ENCODE peak calls at places on chromosomes 2 and 18, in four cellular contexts. D, R, B and H are unnamed samples.

GRCh38 chr2:42102606-42103450 is 55.0 kb downstream of the PKDCC start:
- DNase-seq in B (no peak), D (peak), R (peak), H (peak)

GRCh38 chr2:239745790-239746308 is 279.3 kb downstream of the NDUFA10 start:
- DNase-seq in R (no peak), B (no peak), D (no peak), H (no peak)

GRCh38 chr18:7830468-7830867 is 263.4 kb downstream of the PTPRM start:
- DNase-seq in D (no peak), B (no peak), R (no peak), H (no peak)

GRCh38 chr2:80573950-80574349 is 269.4 kb upstream of the LRRTM1 start:
- DNase-seq in B (no peak), R (no peak), D (no peak), H (no peak)

GRCh38 chr2:239594772-239595608 is 194.2 kb upstream of the HDAC4 start:
- DNase-seq in D (peak), R (peak), B (peak), H (peak)

GRCh38 chr2:233355916-233356315 is 1.6 kb downstream of the DGKD start:
- DNase-seq in R (no peak), B (no peak), D (no peak), H (no peak)

GRCh38 chr2:42835577-42836371 is 43.4 kb upstream of the HAAO start:
- DNase-seq in D (peak), B (no peak), R (no peak), H (no peak)

GRCh38 chr2:53473236-53473635 is 294.4 kb upstream of the CHAC2 start:
- DNase-seq in R (no peak), B (no peak), D (no peak), H (no peak)

GRCh38 chr18:14577971-14578370 is 34.6 kb upstream of the POTEC start:
- DNase-seq in B (no peak), R (no peak), D (no peak), H (no peak)

GRCh38 chr18:55859116-55859515 is 271.1 kb upstream of the TCF4 start:
- DNase-seq in R (no peak), D (no peak), B (no peak), H (no peak)

GRCh38 chr2:211035548-211036185 is 479.3 kb downstream of the CPS1 start:
- DNase-seq in R (no peak), B (no peak), D (no peak), H (no peak)

GRCh38 chr2:217434183-217434620 is 568.6 kb downstream of the TNS1 start:
- DNase-seq in B (peak), R (peak), D (peak), H (peak)

GRCh38 chr2:43230481-43230880 is 4.1 kb upstream of the ZFP36L2 start:
- DNase-seq in R (no peak), D (no peak), B (no peak), H (peak)

GRCh38 chr2:45258251-45258775 is 249.1 kb upstream of the SIX2 start:
- DNase-seq in D (no peak), R (no peak), B (no peak), H (no peak)

GRCh38 chr18:13563390-13563805 is 163.0 kb downstream of the FAM210A start:
- DNase-seq in B (no peak), R (no peak), D (peak), H (no peak)

GRCh38 chr2:75920721-75921551 is 210.2 kb upstream of the GCFC2 start:
- DNase-seq in R (no peak), B (no peak), D (no peak), H (no peak)

GRCh38 chr2:226977775-226978190 is 141.9 kb downstream of the RHBDD1 start:
- DNase-seq in R (no peak), D (no peak), B (no peak), H (no peak)

GRCh38 chr18:68608861-68609465 is 105.9 kb downstream of the TMX3 start:
- DNase-seq in B (no peak), D (no peak), R (no peak), H (no peak)

DNA sequence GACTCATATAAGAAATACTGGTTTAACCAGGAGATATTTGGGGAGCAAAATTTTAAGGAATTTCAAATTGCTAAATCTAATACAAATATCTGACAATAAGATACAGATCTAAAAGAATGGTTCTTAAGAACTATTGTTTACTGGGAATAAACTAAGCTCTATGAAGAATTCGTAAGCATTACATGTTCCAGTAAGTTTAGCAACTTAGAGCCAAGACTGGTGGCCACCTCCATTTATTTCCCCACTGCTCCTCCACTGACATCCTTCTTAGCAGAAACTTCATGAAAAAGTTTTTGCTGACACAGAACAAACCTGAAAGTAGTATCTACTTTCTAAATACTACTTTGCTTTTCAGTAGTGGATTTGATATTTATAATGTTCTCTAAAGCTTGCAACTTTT is 83.0 kb downstream of the ACSL3 start:
- DNase-seq in R (no peak), B (no peak), D (no peak), H (no peak)
- TF ChIP-seq POLR2AphosphoS5 in R (peak), B (no peak), D (no peak), H (no peak)

DNA sequence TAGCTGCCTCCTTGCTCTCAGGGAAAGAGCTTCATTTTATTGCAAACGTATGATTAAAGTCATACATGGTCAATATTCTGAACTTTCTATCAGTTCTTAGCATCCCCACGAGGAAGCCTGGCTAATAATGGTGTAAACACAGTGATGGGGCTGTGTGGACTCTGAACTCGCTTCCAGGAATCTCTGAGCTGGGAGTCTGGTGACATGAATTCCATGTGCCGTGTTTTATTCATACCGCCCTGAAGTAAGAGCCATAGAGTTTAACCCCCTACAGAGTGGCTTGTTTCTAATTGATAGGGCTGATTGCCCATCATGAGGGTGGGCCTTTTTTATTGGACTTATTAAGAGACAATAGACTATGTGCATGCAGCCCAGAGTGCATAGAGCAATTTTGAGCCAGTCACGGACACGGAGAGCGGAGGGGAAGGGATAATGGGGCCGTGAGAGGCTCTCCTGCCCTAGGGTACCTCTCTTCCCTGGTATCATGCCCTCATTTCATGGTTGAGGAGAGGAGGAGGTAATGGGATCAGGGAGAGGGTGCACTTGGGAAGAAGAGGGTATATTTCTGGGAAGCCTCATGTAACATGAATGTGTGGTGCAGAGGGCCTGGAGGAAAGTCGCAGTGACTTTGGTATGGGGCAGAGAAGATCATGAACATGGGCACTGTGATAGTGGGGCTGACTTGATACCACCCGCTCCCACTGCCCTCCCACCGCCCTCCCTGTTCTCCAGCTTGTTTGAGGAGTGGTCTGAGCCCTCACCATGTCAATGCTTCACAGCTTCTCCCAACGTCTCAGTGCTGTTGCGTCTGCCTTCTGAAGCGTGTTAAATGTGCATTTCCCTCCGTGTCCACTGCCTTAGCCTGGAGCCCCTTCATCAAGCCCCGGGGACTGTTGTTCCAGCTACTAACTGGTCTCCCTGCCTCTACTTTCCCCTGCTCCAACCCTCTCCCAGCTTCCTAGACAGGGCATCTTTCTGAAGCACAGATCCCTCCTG is 73.2 kb downstream of the IL1R2 start:
- DNase-seq in R (no peak), B (no peak), D (no peak), H (no peak)
- TF ChIP-seq POLR2A in R (no peak), B (no peak), D (no peak), H (no peak)

DNA sequence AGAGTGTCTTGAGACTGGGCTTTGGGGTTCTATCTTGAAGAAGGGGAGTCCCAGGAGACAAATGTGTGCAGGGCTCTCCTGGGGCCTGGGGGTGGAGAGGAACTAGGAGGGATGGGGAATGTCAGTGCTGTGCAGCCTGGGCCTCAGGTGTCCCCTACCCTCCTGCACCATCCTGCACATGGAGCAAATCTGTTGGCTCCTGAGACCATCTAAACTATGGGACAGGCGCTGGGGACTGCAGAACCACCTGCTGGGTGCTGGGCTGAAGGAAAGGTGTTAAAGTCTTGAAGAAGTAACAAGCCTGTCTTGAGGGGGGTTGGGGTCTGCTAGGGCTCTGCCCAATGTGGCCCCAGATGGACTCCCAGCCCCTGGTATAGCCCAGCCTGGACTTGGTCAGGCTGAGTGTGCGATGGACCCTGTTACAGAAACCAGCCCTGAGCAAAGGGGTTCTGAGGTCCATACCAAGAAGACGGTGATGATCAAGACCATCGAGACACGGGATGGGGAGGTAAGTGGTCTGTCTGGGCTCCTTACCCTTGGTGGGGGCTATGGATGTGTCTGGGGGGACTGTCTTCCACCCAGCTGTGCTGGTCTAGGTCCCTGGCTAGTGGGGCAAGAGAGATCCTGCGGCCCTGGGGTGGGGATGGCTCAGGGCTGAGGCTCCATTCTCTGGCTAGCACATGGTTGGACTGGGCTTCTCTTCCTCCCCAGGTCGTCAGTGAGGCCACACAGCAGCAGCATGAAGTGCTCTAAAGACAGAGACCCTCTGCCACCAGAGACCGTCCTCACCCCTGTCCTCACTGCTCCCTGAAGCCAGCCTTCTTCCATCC is 7.3 kb downstream of the DES start:
- DNase-seq in B (no peak), R (no peak), D (no peak), H (no peak)
- TF ChIP-seq POLR2AphosphoS5 in B (no peak), R (no peak), D (no peak), H (no peak)

GRCh38 chr2:118291481-118291880 is 203.2 kb downstream of the INSIG2 start:
- DNase-seq in R (no peak), D (no peak), B (no peak), H (no peak)

GRCh38 chr2:118294063-118294462 is 205.8 kb downstream of the INSIG2 start:
- DNase-seq in R (no peak), D (no peak), B (no peak), H (no peak)

GRCh38 chr2:118295592-118296390 is 207.5 kb downstream of the INSIG2 start:
- DNase-seq in D (no peak), B (no peak), R (no peak), H (no peak)

GRCh38 chr2:118292991-118293390 is 204.7 kb downstream of the INSIG2 start:
- DNase-seq in D (no peak), B (no peak), R (no peak), H (no peak)

GRCh38 chr2:118290436-118291004 is 202.2 kb downstream of the INSIG2 start:
- DNase-seq in R (no peak), B (no peak), D (no peak), H (no peak)
- TF ChIP-seq POLR2A in R (no peak), B (no peak), D (no peak), H (no peak)

GRCh38 chr2:10844083-10844482 is 31.5 kb upstream of the PDIA6 start:
- DNase-seq in B (no peak), R (peak), D (peak), H (no peak)

GRCh38 chr2:10845640-10846039 is 33.1 kb upstream of the PDIA6 start:
- DNase-seq in D (no peak), R (no peak), B (no peak), H (no peak)

GRCh38 chr2:10842506-10842905 is 29.9 kb upstream of the PDIA6 start:
- DNase-seq in D (no peak), R (no peak), B (no peak), H (no peak)

GRCh38 chr2:10847008-10847407 is 34.4 kb upstream of the PDIA6 start:
- DNase-seq in D (no peak), R (no peak), B (no peak), H (no peak)

DNA sequence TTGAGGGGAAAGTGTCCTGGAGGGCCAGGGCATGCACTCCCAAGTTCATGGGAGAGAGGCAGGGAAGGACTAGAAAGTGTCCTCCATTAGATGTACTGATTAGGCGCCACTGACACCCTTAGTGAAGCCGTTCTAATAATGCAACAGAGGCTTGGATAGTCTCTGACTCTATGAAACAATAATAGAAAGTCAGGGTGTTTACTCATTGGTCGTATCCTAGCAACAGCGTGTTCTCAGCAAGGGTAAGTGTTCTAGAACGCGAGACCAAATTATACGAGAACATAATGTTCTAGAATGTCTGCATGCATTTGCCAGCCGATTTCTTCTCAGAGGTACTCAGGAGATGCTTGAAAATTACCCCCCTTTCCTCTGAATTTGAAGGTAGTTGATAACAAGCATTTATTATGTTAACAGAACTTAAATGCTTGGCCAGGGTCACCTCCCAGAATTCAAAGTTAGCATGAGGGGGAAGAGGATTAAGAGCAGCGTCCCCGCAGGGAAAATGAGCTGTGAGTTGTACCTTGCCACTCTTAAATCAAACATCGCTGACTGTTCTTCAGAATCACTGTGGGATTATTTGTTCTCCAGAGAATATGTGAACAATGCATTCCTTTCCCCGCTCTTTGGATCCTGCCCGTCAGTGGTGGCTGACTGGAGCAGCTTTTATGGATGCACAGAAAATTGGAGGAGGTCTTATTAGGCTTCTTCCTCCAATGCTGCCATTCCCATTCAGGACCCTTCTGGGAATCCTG is 33.7 kb upstream of the PDIA6 start:
- DNase-seq in D (no peak), R (no peak), B (no peak), H (no peak)
- TF ChIP-seq POLR2AphosphoS5 in D (no peak), R (no peak), B (no peak), H (no peak)

GRCh38 chr2:73984922-73985317 is 210 bp downstream of the TET3 start:
- DNase-seq in B (peak), D (peak), R (peak), H (no peak)
- TF ChIP-seq POLR2A in B (no peak), D (no peak), R (no peak), H (no peak)

GRCh38 chr18:22451796-22452195 is 34.1 kb upstream of the CTAGE1 start:
- DNase-seq in B (no peak), R (no peak), D (no peak), H (no peak)

GRCh38 chr18:22453337-22453736 is 35.6 kb upstream of the CTAGE1 start:
- DNase-seq in R (no peak), D (no peak), B (no peak), H (no peak)

GRCh38 chr18:22452226-22452668 is 34.5 kb upstream of the CTAGE1 start:
- DNase-seq in R (no peak), D (no peak), B (no peak), H (no peak)

GRCh38 chr18:22457552-22457951 is 39.8 kb upstream of the CTAGE1 start:
- DNase-seq in D (no peak), B (no peak), R (no peak), H (no peak)

DNA sequence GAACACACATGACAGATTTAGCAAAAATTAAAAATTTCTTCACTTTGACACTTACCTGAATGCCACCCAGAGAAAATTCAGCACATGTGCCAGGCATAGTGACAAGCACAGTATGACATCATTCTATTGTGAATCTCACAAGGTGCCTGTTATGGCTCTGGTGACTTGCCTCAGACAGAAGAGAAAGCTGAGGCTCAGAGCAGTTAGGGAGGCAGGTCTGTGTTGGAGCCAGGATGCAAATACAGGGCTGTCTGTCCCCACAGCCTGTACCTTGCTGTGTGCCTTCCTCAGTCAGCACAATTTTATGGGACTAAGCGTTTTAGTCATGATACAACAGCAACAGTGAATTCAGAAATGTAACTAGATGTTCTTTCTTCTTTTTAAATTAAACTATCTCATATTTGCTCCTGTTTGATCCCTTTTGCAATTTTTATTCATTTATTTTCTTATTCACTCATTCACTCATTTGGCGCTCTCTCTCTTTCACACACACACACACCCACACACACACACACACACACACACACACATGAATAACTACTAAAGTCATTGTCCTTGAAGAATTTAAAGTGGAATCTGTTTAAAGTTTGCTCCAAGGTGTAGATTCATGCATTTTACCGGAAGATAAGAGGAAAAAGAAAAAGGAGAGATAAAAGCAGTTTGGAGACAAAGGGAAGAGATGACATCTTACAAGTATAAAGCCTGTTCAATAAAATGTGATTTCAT is 37.9 kb upstream of the CTAGE1 start:
- DNase-seq in R (no peak), D (no peak), B (no peak), H (no peak)
- TF ChIP-seq POLR2AphosphoS5 in R (no peak), D (no peak), B (no peak), H (no peak)

DNA sequence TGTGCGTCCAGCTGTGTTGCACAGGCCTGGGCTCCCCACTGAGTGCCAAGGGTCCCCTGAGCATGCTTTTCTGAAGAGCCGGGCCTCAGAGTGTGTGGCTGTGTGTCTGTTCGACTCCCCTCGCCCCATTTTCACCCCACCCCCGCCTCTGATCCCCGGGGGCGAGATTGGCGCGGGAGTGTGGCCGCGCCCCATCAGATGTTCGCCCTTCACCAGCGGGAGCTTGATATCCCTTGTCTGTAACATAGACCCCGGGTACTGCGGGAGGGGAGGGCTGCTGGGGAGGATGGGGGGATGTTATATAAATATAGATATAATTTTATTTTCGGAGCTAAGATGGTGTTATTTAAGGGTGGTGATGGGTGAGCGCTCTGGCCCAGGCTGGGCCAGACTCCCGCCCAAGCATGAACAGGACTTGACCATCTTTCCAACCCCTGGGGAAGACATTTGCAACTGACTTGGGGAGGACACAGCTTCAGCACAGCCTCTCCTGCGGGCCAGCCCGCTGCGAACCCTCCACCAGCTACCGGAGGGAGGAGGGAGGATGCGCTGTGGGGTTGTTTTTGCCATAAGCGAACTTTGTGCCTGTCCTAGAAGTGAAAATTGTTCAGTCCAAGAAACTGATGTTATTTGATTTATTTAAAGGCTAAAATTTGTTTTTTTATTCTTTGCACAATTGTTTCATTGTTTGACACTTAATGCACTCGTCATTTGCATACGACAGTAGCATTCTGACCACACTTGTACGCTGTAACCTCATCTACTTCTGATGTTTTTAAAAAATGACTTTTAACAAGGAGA is 1.6 kb downstream of the RHOB start:
- DNase-seq in R (peak), B (no peak), D (peak), H (peak)
- TF ChIP-seq POLR2A in R (no peak), B (no peak), D (peak), H (no peak)

GRCh38 chr2:47404356-47404755 is 1.4 kb downstream of the MSH2 start:
- DNase-seq in B (peak), R (peak), D (no peak), H (no peak)

GRCh38 chr2:47403829-47404228 is 873 bp downstream of the MSH2 start:
- DNase-seq in R (peak), B (peak), D (no peak), H (no peak)

GRCh38 chr2:47402555-47402804 is 476 bp upstream of the MSH2 start:
- DNase-seq in B (no peak), D (no peak), R (no peak), H (no peak)

GRCh38 chr2:47401789-47402554 is 984 bp upstream of the MSH2 start:
- DNase-seq in R (peak), D (no peak), B (peak), H (no peak)

GRCh38 chr2:47402805-47403691 is at the start of gene MSH2:
- DNase-seq in B (peak), D (peak), R (peak), H (peak)
- TF ChIP-seq POLR2AphosphoS5 in B (peak), D (no peak), R (peak), H (peak)